ENCODE peak calls at places on chromosomes 5 and 9, in nine cellular contexts. Q is NCI-H226; B is NCI-H1105; G is H4; C is stimulated activated naive CD4-positive, alpha-beta T cell; I is cardiac muscle cell; A is stimulated activated CD4-positive, alpha-beta T cell treated with anti-CD3 and anti-CD28 coated beads, Interleukin-2, amount 100 ng/mL, for 24 hours; L is astrocyte of the spinal cord; H is GM06990. P is an unnamed sample.
A peak's percentile ranks its signal among the peaks of the same experiment; 100 is the strongest.

GRCh38 chr9:20361656-20362570 is 260.4 kb downstream of the MLLT3 start:
- DNase-seq in Q (no peak), B (no peak), G (no peak), C (no peak), I (no peak), A (no peak), L (no peak), H (no peak), P (no peak)

GRCh38 chr9:114706709-114707108 is 24.7 kb upstream of the TEX48 start:
- DNase-seq in Q (no peak), B (no peak), G (no peak), C (no peak), I (no peak), A (no peak), L (no peak), H (no peak), P (no peak)

GRCh38 chr9:95495988-95496387 is 20.8 kb downstream of the PTCH1 start:
- DNase-seq in Q (no peak), B (no peak), G (no peak), C (no peak), I (no peak), A (no peak), L (no peak), H (no peak), P (no peak)

GRCh38 chr9:135830496-135830895 is 76.8 kb downstream of the CAMSAP1 start:
- DNase-seq in Q (no peak), B (no peak), G (no peak), C (no peak), I (no peak), A (no peak), L (peak; percentile 14), H (no peak), P (no peak)

GRCh38 chr9:35000535-35001284 is 11.2 kb downstream of the DNAJB5 start:
- DNase-seq in Q (peak; percentile 33), B (no peak), G (no peak), C (no peak), I (no peak), A (no peak), L (no peak), H (no peak), P (no peak)

GRCh38 chr9:114288233-114289051 is 34.5 kb upstream of the ORM1 start:
- DNase-seq in Q (peak; percentile 64), B (no peak), G (peak; percentile 31), C (no peak), I (peak; percentile 46), A (no peak), L (peak; percentile 52), H (no peak), P (no peak)

GRCh38 chr9:3151672-3152576 is 308.0 kb upstream of the PUM3 start:
- DNase-seq in Q (no peak), B (no peak), G (no peak), C (no peak), I (no peak), A (no peak), L (no peak), H (no peak), P (no peak)

GRCh38 chr9:91817493-91818225 is 132.4 kb downstream of the ROR2 start:
- DNase-seq in Q (peak; percentile 28), B (no peak), G (peak; percentile 56), C (no peak), I (peak; percentile 87), A (no peak), L (peak; percentile 73), H (no peak), P (no peak)

GRCh38 chr9:1554123-1555045 is 460.8 kb upstream of the SMARCA2 start:
- DNase-seq in Q (no peak), B (no peak), G (no peak), C (no peak), I (no peak), A (no peak), L (no peak), H (no peak), P (no peak)

GRCh38 chr9:127937383-127938297 is at the start of gene DPM2:
- DNase-seq in Q (peak; percentile 82), B (peak; percentile 69), G (peak; percentile 79), C (peak; percentile 82), I (peak; percentile 91), A (peak; percentile 86), L (peak; percentile 87), H (peak; percentile 91), P (peak; percentile 57)

GRCh38 chr9:5879419-5880181 is 11.1 kb upstream of the MLANA start:
- DNase-seq in Q (peak; percentile 82), B (no peak), G (peak; percentile 27), C (no peak), I (peak; percentile 77), A (no peak), L (peak; percentile 36), H (no peak), P (no peak)

GRCh38 chr9:137785704-137786161 is 91.8 kb upstream of the CACNA1B start:
- DNase-seq in Q (no peak), B (no peak), G (no peak), C (no peak), I (no peak), A (no peak), L (no peak), H (no peak), P (no peak)

GRCh38 chr5:108379722-108380530 is 2.0 kb downstream of the FBXL17 start:
- DNase-seq in Q (no peak), B (no peak), G (no peak), C (no peak), I (no peak), A (no peak), L (peak; percentile 43), H (no peak), P (no peak)

P was measured in NCI-H446 treated with DMSO at 0.1 percent for 48 hours.